ENCODE peak calls at places on chromosomes 7 and 10, in six cellular contexts. T is M059J; X is ovary; B is posterior cingulate gyrus; E is NCI-H1105 treated with DMSO at 0.1 percent for 48 hours; W is CD8-positive, alpha-beta memory T cell. J is an unnamed sample.

GRCh38 chr10:118730699-118731456 is 23.9 kb downstream of the CACUL1 start:
- DNase-seq in T (no peak), X (no peak), B (no peak), E (no peak), W (no peak), J (no peak)

GRCh38 chr10:77504870-77505257 is 132.7 kb downstream of the KCNMA1 start:
- DNase-seq in T (peak), X (no peak), B (no peak), E (no peak), W (no peak), J (no peak)

GRCh38 chr7:30285067-30285530 is 702 bp downstream of the ZNRF2 start:
- DNase-seq in T (peak), X (peak), B (no peak), E (peak), W (peak), J (peak)

GRCh38 chr10:132445516-132446194 is 48.7 kb downstream of the PWWP2B start:
- DNase-seq in T (no peak), X (no peak), B (no peak), E (no peak), W (no peak), J (no peak)

GRCh38 chr7:66206116-66206908 is 1.2 kb downstream of the TPST1 start:
- DNase-seq in T (no peak), X (no peak), B (no peak), E (no peak), W (no peak), J (no peak)

GRCh38 chr7:192701-193536 is 548 bp downstream of the FAM20C start:
- DNase-seq in T (no peak), X (peak), B (no peak), E (peak), W (no peak), J (no peak)

GRCh38 chr10:124952123-124952522 is 10.2 kb downstream of the ZRANB1 start:
- DNase-seq in T (no peak), X (no peak), B (no peak), E (no peak), W (no peak), J (no peak)

GRCh38 chr10:72310636-72311035 is 36.9 kb downstream of the DDIT4 start:
- DNase-seq in T (no peak), X (peak), B (no peak), E (no peak), W (no peak), J (no peak)

GRCh38 chr7:45073843-45074737 is 14.7 kb downstream of the NACAD start:
- DNase-seq in T (peak), X (no peak), B (peak), E (peak), W (no peak), J (no peak)

GRCh38 chr7:72182036-72182435 is 230.1 kb downstream of the CALN1 start:
- DNase-seq in T (no peak), X (no peak), B (no peak), E (no peak), W (no peak), J (no peak)

GRCh38 chr7:2123916-2124315 is 108.8 kb downstream of the MAD1L1 start:
- DNase-seq in T (no peak), X (no peak), B (no peak), E (no peak), W (no peak), J (no peak)

GRCh38 chr7:116953372-116953726 is at the start of gene ST7:
- DNase-seq in T (peak), X (peak), B (peak), E (peak), W (peak), J (peak)

GRCh38 chr10:72291019-72291532 is 17.4 kb downstream of the DDIT4 start:
- DNase-seq in T (peak), X (no peak), B (no peak), E (no peak), W (no peak), J (no peak)

GRCh38 chr7:52017802-52018679 is 701.4 kb upstream of the COBL start:
- DNase-seq in T (peak), X (no peak), B (peak), E (peak), W (no peak), J (no peak)

GRCh38 chr7:115754226-115754625 is 276.3 kb downstream of the TFEC start:
- DNase-seq in T (no peak), X (no peak), B (no peak), E (no peak), W (no peak), J (no peak)

GRCh38 chr10:5888843-5889623 is 660 bp downstream of the ANKRD16 start:
- DNase-seq in T (peak), X (no peak), B (no peak), E (peak), W (peak), J (no peak)

GRCh38 chr10:87844837-87845623 is 18.3 kb downstream of the KLLN start:
- DNase-seq in T (peak), X (no peak), B (no peak), E (no peak), W (no peak), J (no peak)

GRCh38 chr10:119466655-119467054 is 75.9 kb downstream of the RGS10 start:
- DNase-seq in T (peak), X (no peak), B (no peak), E (no peak), W (peak), J (no peak)